ENCODE peak calls at places on chromosome 14, in nine cellular contexts. One of them, this sample, is unnamed.

GRCh38 chr14:35682802-35683201 is 126.3 kb downstream of the RALGAPA1 start:
- DNase-seq in fibroblast of lung: no peak
- DNase-seq in ovary: no peak
- DNase-seq in GM23338: no peak
- DNase-seq in AG04450: no peak
- DNase-seq in uterus: no peak
- DNase-seq in left ventricle myocardium inferior: no peak
- DNase-seq in PC-3: no peak
- DNase-seq in astrocyte: peak
- DNase-seq in this sample: no peak

GRCh38 chr14:93033983-93034670 is 81.6 kb downstream of the ITPK1 start:
- DNase-seq in astrocyte: no peak
- DNase-seq in left ventricle myocardium inferior: no peak
- DNase-seq in PC-3: no peak
- DNase-seq in AG04450: no peak
- DNase-seq in ovary: no peak
- DNase-seq in uterus: no peak
- DNase-seq in fibroblast of lung: no peak
- DNase-seq in GM23338: peak
- DNase-seq in this sample: no peak

GRCh38 chr14:98798099-98798498 is 473.9 kb downstream of the BCL11B start:
- DNase-seq in left ventricle myocardium inferior: no peak
- DNase-seq in PC-3: no peak
- DNase-seq in fibroblast of lung: no peak
- DNase-seq in astrocyte: no peak
- DNase-seq in ovary: no peak
- DNase-seq in uterus: no peak
- DNase-seq in GM23338: no peak
- DNase-seq in AG04450: no peak
- DNase-seq in this sample: no peak

GRCh38 chr14:95523051-95523817 is 6.8 kb upstream of the SYNE3 start:
- DNase-seq in uterus: no peak
- DNase-seq in PC-3: peak
- DNase-seq in astrocyte: no peak
- DNase-seq in ovary: no peak
- DNase-seq in GM23338: no peak
- DNase-seq in fibroblast of lung: no peak
- DNase-seq in AG04450: no peak
- DNase-seq in left ventricle myocardium inferior: no peak
- DNase-seq in this sample: no peak

GRCh38 chr14:66076166-66076565 is 410.0 kb upstream of the CCDC196 start:
- DNase-seq in fibroblast of lung: no peak
- DNase-seq in ovary: no peak
- DNase-seq in PC-3: no peak
- DNase-seq in uterus: no peak
- DNase-seq in AG04450: no peak
- DNase-seq in astrocyte: peak
- DNase-seq in left ventricle myocardium inferior: no peak
- DNase-seq in GM23338: no peak
- DNase-seq in this sample: no peak

GRCh38 chr14:77097006-77097688 is 911 bp upstream of the CIPC start:
- DNase-seq in PC-3: peak
- DNase-seq in GM23338: no peak
- DNase-seq in AG04450: no peak
- DNase-seq in fibroblast of lung: peak
- DNase-seq in left ventricle myocardium inferior: no peak
- DNase-seq in uterus: no peak
- DNase-seq in ovary: no peak
- DNase-seq in astrocyte: peak
- DNase-seq in this sample: no peak

GRCh38 chr14:96079066-96079465 is 39.9 kb downstream of the C14orf132 start:
- DNase-seq in GM23338: no peak
- DNase-seq in left ventricle myocardium inferior: no peak
- DNase-seq in fibroblast of lung: no peak
- DNase-seq in ovary: no peak
- DNase-seq in AG04450: no peak
- DNase-seq in uterus: no peak
- DNase-seq in astrocyte: peak
- DNase-seq in PC-3: no peak
- DNase-seq in this sample: no peak

GRCh38 chr14:101567252-101567651 is 6.0 kb downstream of the DIO3 start:
- DNase-seq in astrocyte: no peak
- DNase-seq in left ventricle myocardium inferior: no peak
- DNase-seq in ovary: no peak
- DNase-seq in GM23338: no peak
- DNase-seq in fibroblast of lung: no peak
- DNase-seq in AG04450: no peak
- DNase-seq in uterus: no peak
- DNase-seq in PC-3: no peak
- DNase-seq in this sample: no peak

GRCh38 chr14:103801459-103801858 is 45.9 kb downstream of the PPP1R13B start:
- DNase-seq in PC-3: peak
- DNase-seq in AG04450: no peak
- DNase-seq in left ventricle myocardium inferior: no peak
- DNase-seq in ovary: no peak
- DNase-seq in fibroblast of lung: peak
- DNase-seq in uterus: no peak
- DNase-seq in GM23338: peak
- DNase-seq in astrocyte: peak
- DNase-seq in this sample: peak

GRCh38 chr14:61489932-61490331 is 168.6 kb downstream of the PRKCH start:
- DNase-seq in AG04450: no peak
- DNase-seq in uterus: no peak
- DNase-seq in fibroblast of lung: peak
- DNase-seq in ovary: no peak
- DNase-seq in GM23338: no peak
- DNase-seq in left ventricle myocardium inferior: peak
- DNase-seq in astrocyte: no peak
- DNase-seq in PC-3: peak
- DNase-seq in this sample: no peak

GRCh38 chr14:72409047-72409446 is 476.8 kb downstream of the RGS6 start:
- DNase-seq in uterus: no peak
- DNase-seq in fibroblast of lung: no peak
- DNase-seq in PC-3: no peak
- DNase-seq in astrocyte: no peak
- DNase-seq in ovary: no peak
- DNase-seq in AG04450: no peak
- DNase-seq in GM23338: no peak
- DNase-seq in left ventricle myocardium inferior: no peak
- DNase-seq in this sample: no peak

DNA sequence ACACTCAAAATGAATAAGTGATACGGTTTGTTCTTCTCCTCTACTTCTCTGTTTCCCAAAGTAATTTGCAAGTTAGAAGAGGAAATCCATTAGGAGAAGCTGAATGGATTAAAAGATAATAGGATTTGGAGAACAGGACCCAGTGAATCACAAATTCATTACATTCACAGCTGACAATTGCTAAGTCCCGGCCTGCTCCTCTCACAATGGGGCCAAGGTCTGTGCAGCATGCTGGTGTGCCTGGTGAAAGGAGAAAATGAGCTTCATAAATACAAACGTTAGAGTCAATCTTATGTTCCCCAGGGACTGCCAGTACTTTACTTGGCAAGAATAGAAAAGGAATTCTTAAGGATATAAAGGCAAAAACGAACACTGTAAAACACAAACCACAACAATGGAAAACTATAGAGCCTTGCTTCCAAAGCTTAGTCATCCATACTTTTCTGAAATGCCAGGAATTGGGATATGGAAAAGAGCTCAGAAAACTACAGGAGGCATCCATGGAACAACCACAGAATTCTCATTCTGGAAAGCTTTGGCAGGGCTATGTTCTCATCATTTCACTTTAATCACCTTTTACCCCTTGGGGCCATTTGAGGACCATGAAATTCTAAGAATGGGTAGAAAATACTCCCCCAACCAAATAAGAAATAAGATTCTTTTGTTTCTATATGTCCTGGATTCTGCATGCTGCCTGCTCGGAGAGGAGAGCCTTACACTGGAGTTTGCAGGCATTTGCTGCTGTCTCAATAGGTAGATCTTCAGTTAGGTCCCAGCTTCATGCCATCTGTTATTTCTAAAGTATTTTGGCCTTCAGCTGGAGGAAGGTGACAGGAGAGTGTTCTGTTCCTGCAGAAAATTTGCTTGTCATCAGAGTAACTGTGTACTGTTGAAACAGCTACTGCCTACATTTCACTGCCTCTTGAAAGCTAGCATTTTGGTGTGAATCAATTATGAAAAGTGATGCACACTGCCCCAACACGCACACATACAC is 966.6 kb downstream of the NRXN3 start:
- DNase-seq in astrocyte: peak
- DNase-seq in ovary: no peak
- DNase-seq in left ventricle myocardium inferior: no peak
- DNase-seq in AG04450: no peak
- DNase-seq in uterus: no peak
- DNase-seq in PC-3: no peak
- DNase-seq in fibroblast of lung: no peak
- DNase-seq in GM23338: no peak
- DNase-seq in this sample: no peak
- H3K27ac ChIP-seq in astrocyte: no peak
- H3K27ac ChIP-seq in ovary: no peak
- H3K27ac ChIP-seq in left ventricle myocardium inferior: no peak
- H3K27ac ChIP-seq in AG04450: no peak
- H3K27ac ChIP-seq in uterus: no peak
- H3K27ac ChIP-seq in PC-3: no peak
- H3K27ac ChIP-seq in fibroblast of lung: no peak
- H3K27ac ChIP-seq in GM23338: no peak
- H3K27ac ChIP-seq in this sample: no peak

GRCh38 chr14:32702088-32702487 is 236.6 kb upstream of the NPAS3 start:
- DNase-seq in PC-3: no peak
- DNase-seq in fibroblast of lung: no peak
- DNase-seq in AG04450: no peak
- DNase-seq in uterus: no peak
- DNase-seq in left ventricle myocardium inferior: no peak
- DNase-seq in ovary: no peak
- DNase-seq in astrocyte: no peak
- DNase-seq in GM23338: no peak
- DNase-seq in this sample: no peak
- H3K27ac ChIP-seq in PC-3: no peak
- H3K27ac ChIP-seq in fibroblast of lung: no peak
- H3K27ac ChIP-seq in AG04450: no peak
- H3K27ac ChIP-seq in uterus: peak
- H3K27ac ChIP-seq in left ventricle myocardium inferior: peak
- H3K27ac ChIP-seq in ovary: no peak
- H3K27ac ChIP-seq in astrocyte: peak
- H3K27ac ChIP-seq in GM23338: no peak
- H3K27ac ChIP-seq in this sample: peak

DNA sequence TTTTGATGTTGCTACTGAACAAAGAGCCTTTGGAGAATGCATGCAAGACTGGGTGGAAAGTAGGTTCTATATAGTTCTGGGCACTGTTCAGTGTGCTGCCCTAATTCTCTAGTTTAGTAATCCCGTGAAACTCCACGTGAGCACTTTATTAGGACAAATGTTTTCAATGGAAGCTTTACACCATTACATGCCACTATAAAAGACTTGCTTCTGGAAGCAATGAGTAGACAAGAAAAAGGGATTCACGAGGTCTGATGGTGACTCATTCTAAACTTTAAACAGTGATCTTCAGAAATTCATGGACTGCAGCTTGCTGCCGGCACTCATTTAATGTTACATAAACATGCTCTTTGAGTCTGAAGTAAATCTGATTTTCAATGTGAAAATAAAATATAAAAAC is 22.3 kb downstream of the ATG14 start:
- DNase-seq in ovary: no peak
- DNase-seq in fibroblast of lung: peak
- DNase-seq in astrocyte: peak
- DNase-seq in AG04450: peak
- DNase-seq in uterus: no peak
- DNase-seq in left ventricle myocardium inferior: no peak
- DNase-seq in GM23338: no peak
- DNase-seq in PC-3: peak
- DNase-seq in this sample: no peak
- H3K27ac ChIP-seq in ovary: no peak
- H3K27ac ChIP-seq in fibroblast of lung: peak
- H3K27ac ChIP-seq in astrocyte: peak
- H3K27ac ChIP-seq in AG04450: peak
- H3K27ac ChIP-seq in uterus: no peak
- H3K27ac ChIP-seq in left ventricle myocardium inferior: no peak
- H3K27ac ChIP-seq in GM23338: no peak
- H3K27ac ChIP-seq in PC-3: peak
- H3K27ac ChIP-seq in this sample: no peak

GRCh38 chr14:68229423-68229831 is 409.8 kb downstream of the RAD51B start:
- DNase-seq in AG04450: no peak
- DNase-seq in PC-3: no peak
- DNase-seq in left ventricle myocardium inferior: no peak
- DNase-seq in ovary: no peak
- DNase-seq in fibroblast of lung: no peak
- DNase-seq in GM23338: no peak
- DNase-seq in astrocyte: no peak
- DNase-seq in uterus: no peak
- DNase-seq in this sample: no peak

GRCh38 chr14:68222154-68222553 is 402.6 kb downstream of the RAD51B start:
- DNase-seq in left ventricle myocardium inferior: no peak
- DNase-seq in AG04450: no peak
- DNase-seq in astrocyte: no peak
- DNase-seq in PC-3: no peak
- DNase-seq in ovary: no peak
- DNase-seq in GM23338: no peak
- DNase-seq in fibroblast of lung: no peak
- DNase-seq in uterus: no peak
- DNase-seq in this sample: no peak

GRCh38 chr14:68222726-68223125 is 403.1 kb downstream of the RAD51B start:
- DNase-seq in AG04450: no peak
- DNase-seq in astrocyte: no peak
- DNase-seq in ovary: no peak
- DNase-seq in fibroblast of lung: no peak
- DNase-seq in GM23338: no peak
- DNase-seq in PC-3: no peak
- DNase-seq in uterus: no peak
- DNase-seq in left ventricle myocardium inferior: no peak
- DNase-seq in this sample: no peak

GRCh38 chr14:68226523-68226922 is 406.9 kb downstream of the RAD51B start:
- DNase-seq in astrocyte: no peak
- DNase-seq in fibroblast of lung: no peak
- DNase-seq in uterus: no peak
- DNase-seq in left ventricle myocardium inferior: no peak
- DNase-seq in PC-3: no peak
- DNase-seq in ovary: no peak
- DNase-seq in GM23338: no peak
- DNase-seq in AG04450: no peak
- DNase-seq in this sample: no peak

GRCh38 chr14:68225321-68225720 is 405.7 kb downstream of the RAD51B start:
- DNase-seq in AG04450: no peak
- DNase-seq in left ventricle myocardium inferior: no peak
- DNase-seq in GM23338: no peak
- DNase-seq in fibroblast of lung: no peak
- DNase-seq in uterus: no peak
- DNase-seq in astrocyte: no peak
- DNase-seq in ovary: no peak
- DNase-seq in PC-3: no peak
- DNase-seq in this sample: no peak
- H3K27ac ChIP-seq in AG04450: no peak
- H3K27ac ChIP-seq in left ventricle myocardium inferior: no peak
- H3K27ac ChIP-seq in GM23338: no peak
- H3K27ac ChIP-seq in fibroblast of lung: no peak
- H3K27ac ChIP-seq in uterus: peak
- H3K27ac ChIP-seq in astrocyte: no peak
- H3K27ac ChIP-seq in ovary: no peak
- H3K27ac ChIP-seq in PC-3: no peak
- H3K27ac ChIP-seq in this sample: no peak

GRCh38 chr14:68929623-68930307 is 49.3 kb downstream of the ACTN1 start:
- DNase-seq in ovary: no peak
- DNase-seq in uterus: no peak
- DNase-seq in left ventricle myocardium inferior: no peak
- DNase-seq in PC-3: no peak
- DNase-seq in astrocyte: no peak
- DNase-seq in GM23338: no peak
- DNase-seq in fibroblast of lung: no peak
- DNase-seq in AG04450: no peak
- DNase-seq in this sample: no peak
- H3K27ac ChIP-seq in ovary: no peak
- H3K27ac ChIP-seq in uterus: peak
- H3K27ac ChIP-seq in left ventricle myocardium inferior: no peak
- H3K27ac ChIP-seq in PC-3: no peak
- H3K27ac ChIP-seq in astrocyte: no peak
- H3K27ac ChIP-seq in GM23338: no peak
- H3K27ac ChIP-seq in fibroblast of lung: no peak
- H3K27ac ChIP-seq in AG04450: no peak
- H3K27ac ChIP-seq in this sample: no peak